ENCODE peak calls at places on chromosome 14, in eight cellular contexts. P is HCT116, K is testis, L is fibroblast of lung, B is adipocyte, X is thyroid gland, H is left ventricle myocardium inferior, Q is astrocyte. M is an unnamed sample. For H3K4me1, the result is how much of the 10 kb centered on the place peaks cover.

GRCh38 chr14:100677925-100678765 is 48.5 kb upstream of the DLK1 start:
- DNase-seq in B (peak), L (peak), P (no peak), Q (peak), K (peak), X (no peak), H (peak), M (no peak)

GRCh38 chr14:102211240-102211639 is 71.5 kb downstream of the WDR20 start:
- DNase-seq in K (no peak), H (no peak), L (no peak), B (no peak), P (no peak), Q (no peak), X (no peak), M (no peak)

GRCh38 chr14:57999471-57999870 is 133.6 kb upstream of the SLC35F4 start:
- DNase-seq in H (no peak), P (no peak), L (no peak), B (no peak), K (no peak), Q (no peak), X (no peak), M (no peak)

GRCh38 chr14:103286460-103286859 is 47.6 kb upstream of the EIF5 start:
- DNase-seq in H (no peak), K (no peak), Q (no peak), X (no peak), B (no peak), L (no peak), P (no peak), M (no peak)

GRCh38 chr14:31660191-31660590 is 99.0 kb downstream of the NUBPL start:
- DNase-seq in B (no peak), Q (no peak), H (no peak), X (no peak), K (no peak), P (no peak), L (no peak), M (no peak)

GRCh38 chr14:37047226-37047625 is 125.2 kb downstream of the SLC25A21 start:
- DNase-seq in L (no peak), K (no peak), Q (peak), P (no peak), B (peak), H (no peak), X (no peak), M (no peak)

GRCh38 chr14:99261916-99262787 is 9.8 kb downstream of the BCL11B start:
- DNase-seq in Q (no peak), K (no peak), P (no peak), X (no peak), B (no peak), L (no peak), H (no peak), M (peak)

GRCh38 chr14:105884808-105885281 is 358.5 kb downstream of the TMEM121 start:
- DNase-seq in Q (no peak), K (no peak), X (no peak), P (no peak), H (no peak), L (no peak), B (no peak), M (no peak)

GRCh38 chr14:100994082-100994481 is 90.6 kb upstream of the RTL1 start:
- DNase-seq in K (no peak), H (no peak), B (no peak), P (peak), Q (peak), X (no peak), L (peak), M (no peak)

GRCh38 chr14:24316597-24316950 is 5.3 kb downstream of the LTB4R start:
- DNase-seq in B (no peak), H (no peak), K (no peak), Q (no peak), X (no peak), P (no peak), L (no peak), M (no peak)

GRCh38 chr14:101125313-101125712 is 221.8 kb upstream of the RTL1 start:
- DNase-seq in L (no peak), Q (no peak), K (no peak), X (no peak), H (no peak), P (no peak), B (no peak), M (no peak)

GRCh38 chr14:105537580-105538474 is 11.4 kb downstream of the TMEM121 start:
- DNase-seq in P (no peak), B (peak), K (peak), H (peak), L (no peak), Q (no peak), X (peak), M (no peak)

GRCh38 chr14:24982472-24983155 is 67.3 kb downstream of the STXBP6 start:
- DNase-seq in Q (peak), X (no peak), K (no peak), L (peak), P (no peak), B (peak), H (no peak), M (no peak)

DNA sequence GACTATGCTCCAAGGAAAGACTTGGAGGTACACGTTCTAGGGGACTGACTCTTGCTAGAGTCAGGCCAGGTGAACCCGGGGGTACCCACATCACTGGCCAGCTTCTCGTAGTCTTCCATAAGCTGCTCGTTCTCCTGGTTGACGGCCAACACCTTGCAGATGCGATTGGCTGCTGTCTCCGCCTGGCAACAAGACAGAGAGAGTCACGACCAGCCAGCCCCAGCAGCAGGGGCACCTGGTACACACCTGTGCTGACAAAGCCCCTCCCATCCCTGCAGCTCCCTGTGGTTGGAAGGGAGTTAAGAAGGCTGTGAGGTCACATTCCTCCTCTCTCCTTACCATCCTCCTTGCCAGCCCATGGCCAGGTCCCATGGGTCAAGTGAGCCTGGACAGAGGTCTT is 85.5 kb downstream of the ACTN1 start:
- DNase-seq in P (no peak), Q (no peak), K (no peak), X (no peak), H (no peak), L (no peak), B (no peak), M (no peak)
- H3K4me1 ChIP-seq in P (under half), Q (under half), K (under half), X (under half), H (under half), L (under half), B (under half), M (under half)

DNA sequence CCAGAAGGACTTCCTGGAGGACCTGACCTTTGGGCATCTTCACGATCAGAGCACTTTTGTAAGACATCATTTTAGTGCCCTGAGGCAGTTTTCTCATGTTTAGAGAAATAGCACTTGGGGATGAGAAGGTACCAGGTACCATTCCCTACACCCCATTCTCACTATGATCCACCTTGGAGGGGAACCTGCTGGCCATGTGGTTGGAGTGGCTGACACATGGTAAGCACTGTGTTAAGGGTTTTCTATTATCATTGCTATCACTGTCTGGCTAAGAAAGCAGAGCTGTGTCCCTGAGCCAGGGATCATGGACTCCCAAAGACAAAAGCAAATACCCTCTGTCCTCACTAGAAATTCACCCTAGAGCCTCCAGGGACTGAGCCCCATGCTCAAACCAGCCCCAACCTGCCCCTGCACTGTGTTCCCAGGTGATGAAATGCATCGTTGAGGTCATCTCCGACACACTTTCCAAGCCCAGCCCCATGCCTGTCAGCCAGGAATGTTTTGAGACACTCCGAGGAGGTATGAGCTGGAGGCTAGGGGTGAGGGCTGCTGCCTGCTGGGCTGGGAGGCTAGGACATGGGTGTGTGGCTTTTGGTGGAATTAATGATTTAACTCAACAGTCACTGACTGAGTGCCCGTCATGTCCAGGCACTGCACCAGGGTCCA is 3.4 kb downstream of the CHGA start:
- DNase-seq in K (no peak), X (no peak), H (no peak), P (no peak), L (no peak), Q (no peak), B (no peak), M (peak)
- H3K4me1 ChIP-seq in K (under half), X (under half), H (under half), P (under half), L (under half), Q (under half), B (under half), M (under half)

DNA sequence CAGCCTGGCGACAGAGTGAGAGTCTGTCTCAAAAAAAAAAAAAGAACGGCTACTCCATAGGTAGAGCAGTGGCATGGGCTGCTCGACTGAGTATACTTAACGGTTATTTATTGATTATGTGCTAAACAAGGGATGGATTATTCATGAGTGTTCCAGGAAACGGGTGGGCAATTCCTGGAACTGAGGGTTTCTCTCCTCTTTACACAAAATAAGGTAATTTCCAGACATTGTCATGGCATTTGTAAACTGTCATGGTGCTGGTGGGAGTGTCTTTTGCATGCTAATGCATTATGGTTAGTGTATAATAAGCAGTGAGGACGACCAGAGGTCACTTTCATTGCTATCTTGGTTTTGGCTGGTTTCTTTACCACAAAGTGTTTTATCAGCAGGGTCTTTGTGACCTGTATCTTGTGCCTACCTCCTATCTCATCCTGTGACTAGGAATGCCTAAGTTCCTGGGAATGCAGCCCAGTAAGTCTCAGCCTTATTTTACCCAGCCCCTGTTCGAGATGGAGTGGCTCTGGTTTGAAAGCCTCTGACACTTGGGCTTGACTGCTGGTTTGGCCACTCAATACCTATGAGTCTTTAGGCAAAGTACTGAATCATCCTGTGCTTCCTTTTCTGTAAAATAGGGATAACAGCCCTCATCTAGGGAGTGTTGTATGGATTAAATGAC is 3.2 kb downstream of the DGLUCY start:
- DNase-seq in K (no peak), Q (peak), B (no peak), P (no peak), L (no peak), X (no peak), H (no peak), M (no peak)
- H3K4me1 ChIP-seq in K (under half), Q (under half), B (under half), P (under half), L (under half), X (under half), H (half or more), M (under half)

GRCh38 chr14:51564986-51565604 is 86.6 kb upstream of the FRMD6 start:
- DNase-seq in P (no peak), H (no peak), Q (no peak), X (peak), K (no peak), B (no peak), L (no peak), M (peak)
- H3K4me1 ChIP-seq in P (under half), H (under half), Q (under half), X (under half), K (under half), B (under half), L (under half), M (under half)

GRCh38 chr14:94682061-94682516 is 69.9 kb downstream of the SERPINA3 start:
- DNase-seq in L (no peak), Q (no peak), H (no peak), P (no peak), K (no peak), B (no peak), X (no peak), M (no peak)
- H3K4me1 ChIP-seq in L (under half), Q (under half), H (under half), P (under half), K (under half), B (under half), X (under half), M (under half)

M was measured in foreskin keratinocyte.